ENCODE peak calls at places on chromosomes 5 and 9, in eight cellular contexts. C, G, D, E, N, A, F and Q are unnamed samples.

GRCh38 chr5:39080597-39081204 is 6.5 kb upstream of the RICTOR start:
- DNase-seq in A (no peak), D (no peak), E (peak; percentile 39), F (peak; percentile 65), G (peak; percentile 62), C (no peak), N (no peak), Q (no peak)

GRCh38 chr5:54793612-54794436 is 191.6 kb downstream of the ESM1 start:
- DNase-seq in C (no peak), E (no peak), N (no peak), G (no peak), A (no peak), D (no peak), F (no peak), Q (no peak)

GRCh38 chr5:128201065-128201926 is 117.7 kb downstream of the SLC12A2 start:
- DNase-seq in G (peak; percentile 87), E (no peak), C (peak; percentile 87), A (peak; percentile 65), D (peak; percentile 91), F (peak; percentile 87), N (no peak), Q (no peak)

GRCh38 chr5:38162625-38163024 is 95.7 kb upstream of the EGFLAM start:
- DNase-seq in D (no peak), E (no peak), F (no peak), N (no peak), A (no peak), G (no peak), C (no peak), Q (no peak)

GRCh38 chr9:134813841-134814240 is 66.8 kb upstream of the FCN2 start:
- DNase-seq in E (no peak), G (no peak), D (no peak), A (no peak), C (no peak), F (no peak), N (no peak), Q (no peak)

GRCh38 chr5:170280090-170280493 is 17.5 kb downstream of the LCP2 start:
- DNase-seq in G (no peak), F (no peak), C (no peak), N (no peak), D (no peak), A (no peak), E (no peak), Q (no peak)

GRCh38 chr5:138245717-138246116 is 28.7 kb downstream of the GFRA3 start:
- DNase-seq in C (no peak), A (no peak), D (no peak), F (no peak), G (no peak), E (no peak), N (no peak), Q (no peak)

GRCh38 chr9:18396102-18396728 is 77.7 kb upstream of the ADAMTSL1 start:
- DNase-seq in D (no peak), N (no peak), G (no peak), C (no peak), F (peak; percentile 16), E (no peak), A (no peak), Q (no peak)

GRCh38 chr5:140175367-140176027 is 509 bp downstream of the CYSTM1 start:
- DNase-seq in G (peak; percentile 77), C (peak; percentile 92), E (no peak), D (peak; percentile 91), F (peak; percentile 69), A (peak; percentile 42), N (no peak), Q (no peak)

GRCh38 chr5:125835293-125836172 is 587.7 kb upstream of the GRAMD2B start:
- DNase-seq in D (peak; percentile 63), G (peak; percentile 33), A (no peak), C (no peak), N (no peak), F (peak; percentile 54), E (no peak), Q (no peak)

GRCh38 chr5:16809816-16810502 is 126.1 kb downstream of the MYO10 start:
- DNase-seq in A (no peak), N (no peak), E (no peak), F (no peak), D (no peak), G (peak; percentile 35), C (peak; percentile 55), Q (peak; percentile 82)

GRCh38 chr5:110112355-110112754 is 422.6 kb downstream of the MAN2A1 start:
- DNase-seq in D (no peak), N (no peak), C (no peak), E (no peak), A (no peak), F (no peak), G (no peak), Q (no peak)

GRCh38 chr9:2055203-2055658 is 40.1 kb downstream of the SMARCA2 start:
- DNase-seq in N (no peak), A (no peak), C (no peak), G (no peak), F (no peak), D (no peak), E (no peak), Q (no peak)

GRCh38 chr9:34863426-34863825 is 94.7 kb upstream of the PHF24 start:
- DNase-seq in F (no peak), C (no peak), N (no peak), A (no peak), G (no peak), D (no peak), E (no peak), Q (no peak)

GRCh38 chr5:20649966-20650365 is 662.0 kb upstream of the CDH18 start:
- DNase-seq in A (no peak), E (no peak), G (no peak), F (no peak), C (no peak), N (no peak), D (no peak), Q (no peak)

GRCh38 chr9:100322954-100323536 is 29.7 kb downstream of the TEX10 start:
- DNase-seq in D (no peak), C (no peak), F (peak; percentile 56), A (no peak), G (no peak), N (no peak), E (no peak), Q (no peak)

GRCh38 chr9:100689635-100690034 is 111.8 kb downstream of the CAVIN4 start:
- DNase-seq in F (no peak), G (no peak), N (no peak), C (no peak), A (no peak), E (no peak), D (no peak), Q (no peak)

GRCh38 chr5:178113841-178114324 is 551 bp downstream of the N4BP3 start:
- DNase-seq in N (no peak), C (no peak), F (no peak), D (no peak), A (no peak), G (no peak), E (no peak), Q (no peak)

GRCh38 chr9:128685636-128686489 is 3.2 kb upstream of the SET start:
- DNase-seq in N (no peak), G (no peak), E (no peak), A (no peak), D (no peak), F (peak; percentile 68), C (peak; percentile 57), Q (no peak)

GRCh38 chr9:128683340-128684064 is 5.5 kb upstream of the SET start:
- DNase-seq in A (no peak), G (peak; percentile 68), D (peak; percentile 83), E (peak; percentile 79), C (peak; percentile 74), F (peak; percentile 86), N (no peak), Q (no peak)

GRCh38 chr9:128685022-128685332 is 4.0 kb upstream of the SET start:
- DNase-seq in E (no peak), D (no peak), F (no peak), A (no peak), G (no peak), N (no peak), C (no peak), Q (no peak)

GRCh38 chr9:128684325-128685021 is 4.5 kb upstream of the SET start:
- DNase-seq in D (peak; percentile 94), A (peak; percentile 42), F (peak; percentile 92), N (peak; percentile 61), C (peak; percentile 91), G (peak; percentile 90), E (peak; percentile 50), Q (no peak)

GRCh38 chr9:128684065-128684324 is 5.0 kb upstream of the SET start:
- DNase-seq in F (no peak), N (no peak), E (no peak), G (no peak), D (no peak), A (no peak), C (no peak), Q (no peak)
- H3K4me3 ChIP-seq in F (peak overlapping the region; percentile 67), N (peak overlapping the region; percentile 57), E (peak overlapping the region; percentile 85), G (peak overlapping the region; percentile 73), D (peak overlapping the region; percentile 76), A (peak overlapping the region; percentile 72), C (peak overlapping the region; percentile 79), Q (peak overlapping the region; percentile 74)

GRCh38 chr9:82532504-82532903 is 530.4 kb downstream of the RASEF start:
- DNase-seq in A (no peak), F (no peak), N (peak; percentile 2), G (no peak), E (no peak), C (no peak), D (no peak), Q (no peak)
- TF ChIP-seq CTCF in A (no peak), F (no peak), N (peak; percentile 23), G (peak; percentile 39), E (peak; percentile 26), C (peak; percentile 51), D (peak; percentile 45), Q (no peak)

DNA sequence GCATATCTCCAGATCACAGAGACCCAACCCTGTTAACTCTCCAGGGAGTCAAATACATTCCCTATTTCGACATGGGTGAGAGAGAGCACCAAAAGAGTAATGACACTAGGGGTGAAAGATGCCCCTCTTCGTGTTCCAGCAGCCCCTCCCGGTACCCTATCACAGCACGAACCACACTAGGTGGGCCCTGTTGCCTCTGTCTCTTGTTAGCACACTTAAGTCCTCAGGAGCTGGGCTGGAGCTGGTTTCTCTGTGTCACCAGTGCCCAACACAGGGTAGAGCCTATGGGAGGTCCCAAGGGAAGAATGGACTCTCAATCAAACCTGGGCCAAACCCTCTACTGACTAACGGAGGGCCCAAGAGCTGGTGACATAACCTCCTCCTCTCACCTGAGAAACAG is 1.2 kb downstream of the CDK20 start:
- DNase-seq in G (no peak), F (no peak), D (no peak), C (no peak), A (no peak), N (no peak), E (no peak), Q (no peak)
- H3K4me3 ChIP-seq in G (no peak overlapping the region), F (no peak overlapping the region), D (no peak overlapping the region), C (no peak overlapping the region), A (no peak overlapping the region), N (no peak overlapping the region), E (no peak overlapping the region), Q (peak overlapping the region; percentile 89)

DNA sequence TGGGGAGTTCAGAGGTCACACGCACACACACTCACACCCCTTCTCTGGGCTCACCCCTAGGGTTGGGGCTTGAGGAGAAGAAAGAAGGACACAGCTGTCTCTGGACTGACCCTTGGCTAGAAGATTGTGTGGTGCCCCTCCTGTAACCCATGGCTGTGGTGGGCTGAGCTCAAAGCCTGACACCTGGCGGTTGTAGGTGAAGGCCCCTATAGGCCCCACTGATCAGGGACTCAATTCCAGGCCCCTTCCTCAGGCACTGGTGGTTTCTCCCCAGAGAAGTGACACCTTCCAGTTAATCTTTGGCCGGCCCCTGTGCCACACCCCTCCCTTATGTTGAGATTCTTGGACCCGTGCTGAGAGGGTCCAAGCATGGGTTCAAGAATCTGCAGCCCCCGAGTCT is 35.2 kb upstream of the CRB2 start:
- DNase-seq in C (no peak), A (no peak), F (no peak), D (no peak), E (no peak), N (no peak), G (no peak), Q (no peak)
- TF ChIP-seq CTCF in C (no peak), A (no peak), F (no peak), D (no peak), E (no peak), N (no peak), G (no peak), Q (no peak)